ENCODE peak calls at places on chromosomes 2 and 18, in seven cellular contexts. C is mammary epithelial cell, G is body of pancreas, N is endothelial cell of umbilical vein, U is left ventricle myocardium inferior, F is A549, K is tibial artery. Q is an unnamed sample.

GRCh38 chr2:96325884-96326255 is 753 bp downstream of the ITPRIPL1 start:
- DNase-seq in F (no peak), K (peak; percentile 59), U (no peak), G (peak; percentile 14), N (no peak), C (no peak), Q (no peak)

GRCh38 chr2:10900216-10901109 is 11.3 kb upstream of the KCNF1 start:
- DNase-seq in G (peak; percentile 44), U (no peak), F (peak; percentile 75), C (peak; percentile 69), N (no peak), K (peak; percentile 48), Q (no peak)

GRCh38 chr18:68449292-68449691 is 265.6 kb downstream of the TMX3 start:
- DNase-seq in C (peak; percentile 43), U (no peak), G (no peak), N (no peak), F (no peak), K (no peak), Q (no peak)

GRCh38 chr2:180385601-180386201 is 378.6 kb upstream of the CWC22 start:
- DNase-seq in N (peak; percentile 48), G (no peak), F (no peak), K (no peak), C (peak; percentile 55), U (no peak), Q (peak; percentile 78)

GRCh38 chr2:174342600-174343342 is 8.0 kb downstream of the SP9 start:
- DNase-seq in F (no peak), C (no peak), K (no peak), G (no peak), U (no peak), N (peak; percentile 23), Q (peak; percentile 6)

GRCh38 chr2:98809878-98810587 is 79.1 kb upstream of the MGAT4A start:
- DNase-seq in C (no peak), F (no peak), N (no peak), G (no peak), K (no peak), U (no peak), Q (no peak)

GRCh38 chr18:76490701-76491171 is 4.3 kb downstream of the ZNF516 start:
- DNase-seq in N (peak; percentile 24), G (peak; percentile 85), C (peak; percentile 45), K (no peak), U (no peak), F (peak; percentile 13), Q (peak; percentile 65)

GRCh38 chr18:78587096-78587495 is 392.5 kb upstream of the SALL3 start:
- DNase-seq in C (no peak), N (no peak), U (no peak), K (no peak), F (no peak), G (no peak), Q (no peak)

GRCh38 chr2:112229365-112229764 is 25.5 kb downstream of the ZC3H8 start:
- DNase-seq in C (peak; percentile 95), U (no peak), F (no peak), N (peak; percentile 7), K (no peak), G (peak; percentile 86), Q (peak; percentile 14)

GRCh38 chr2:88680916-88681315 is 10.6 kb upstream of the RPIA start:
- DNase-seq in C (no peak), G (peak; percentile 62), K (no peak), N (no peak), U (no peak), F (no peak), Q (no peak)

GRCh38 chr2:179985163-179985820 is 21.8 kb downstream of the CWC22 start:
- DNase-seq in G (no peak), C (no peak), F (no peak), U (no peak), K (no peak), N (no peak), Q (no peak)

GRCh38 chr2:223944166-223944703 is 900 bp downstream of the WDFY1 start:
- DNase-seq in C (peak; percentile 35), N (no peak), U (peak; percentile 28), F (no peak), K (peak; percentile 74), G (peak; percentile 55), Q (peak; percentile 63)

GRCh38 chr18:55376387-55376786 is 211.6 kb downstream of the TCF4 start:
- DNase-seq in N (no peak), G (no peak), U (no peak), F (no peak), C (peak; percentile 28), K (no peak), Q (no peak)

GRCh38 chr18:10239138-10239537 is 215.3 kb upstream of the APCDD1 start:
- DNase-seq in G (peak; percentile 60), K (no peak), F (no peak), U (peak; percentile 38), C (no peak), N (peak; percentile 16), Q (peak; percentile 49)

GRCh38 chr2:239181601-239182471 is 219.0 kb downstream of the HDAC4 start:
- DNase-seq in N (no peak), C (no peak), K (no peak), F (no peak), G (no peak), U (peak; percentile 26), Q (no peak)

DNA sequence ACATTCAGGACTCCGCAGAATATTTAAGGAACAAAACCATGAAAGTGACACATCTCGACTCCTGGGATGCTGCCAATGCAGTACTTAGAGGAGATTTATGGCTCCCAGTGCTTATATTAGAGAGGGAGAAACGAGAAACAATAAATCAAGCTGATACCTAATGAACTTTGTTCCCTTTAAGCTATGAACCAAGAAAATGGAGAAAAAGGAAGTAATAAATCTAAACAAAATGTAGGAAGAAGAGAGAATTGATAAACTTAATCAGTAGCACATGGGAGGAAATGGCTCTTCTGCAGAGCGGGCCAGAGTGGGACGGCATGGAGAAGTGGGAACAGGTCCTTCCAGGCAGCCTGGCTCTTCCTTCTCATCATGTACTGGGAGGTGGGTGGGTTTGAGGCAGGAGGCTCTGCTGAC is 42.7 kb downstream of the NPPC start:
- DNase-seq in N (peak; percentile 33), C (no peak), F (no peak), U (no peak), G (no peak), K (no peak), Q (no peak)
- H3K4me1 ChIP-seq in N (no peaks in the 10 kb centered on the region), C (peaks cover 2% of the 10 kb centered on the region), F (peaks cover 5% of the 10 kb centered on the region), U (no peaks in the 10 kb centered on the region), G (no peaks in the 10 kb centered on the region), K (no peaks in the 10 kb centered on the region), Q (peaks cover 7% of the 10 kb centered on the region)

GRCh38 chr18:79962835-79963657 is 1.4 kb upstream of the HSBP1L1 start:
- DNase-seq in C (no peak), N (no peak), K (no peak), F (no peak), U (no peak), G (no peak), Q (no peak)

GRCh38 chr18:79962311-79962710 is 2.1 kb upstream of the HSBP1L1 start:
- DNase-seq in G (no peak), C (peak; percentile 79), F (no peak), K (no peak), U (no peak), N (no peak), Q (peak; percentile 56)

GRCh38 chr18:79961527-79962291 is 2.7 kb upstream of the HSBP1L1 start:
- DNase-seq in U (no peak), F (no peak), C (peak; percentile 55), K (no peak), N (no peak), G (no peak), Q (peak; percentile 5)

GRCh38 chr18:79958981-79959380 is 5.5 kb upstream of the HSBP1L1 start:
- DNase-seq in G (no peak), C (no peak), U (no peak), N (no peak), K (no peak), F (no peak), Q (no peak)

DNA sequence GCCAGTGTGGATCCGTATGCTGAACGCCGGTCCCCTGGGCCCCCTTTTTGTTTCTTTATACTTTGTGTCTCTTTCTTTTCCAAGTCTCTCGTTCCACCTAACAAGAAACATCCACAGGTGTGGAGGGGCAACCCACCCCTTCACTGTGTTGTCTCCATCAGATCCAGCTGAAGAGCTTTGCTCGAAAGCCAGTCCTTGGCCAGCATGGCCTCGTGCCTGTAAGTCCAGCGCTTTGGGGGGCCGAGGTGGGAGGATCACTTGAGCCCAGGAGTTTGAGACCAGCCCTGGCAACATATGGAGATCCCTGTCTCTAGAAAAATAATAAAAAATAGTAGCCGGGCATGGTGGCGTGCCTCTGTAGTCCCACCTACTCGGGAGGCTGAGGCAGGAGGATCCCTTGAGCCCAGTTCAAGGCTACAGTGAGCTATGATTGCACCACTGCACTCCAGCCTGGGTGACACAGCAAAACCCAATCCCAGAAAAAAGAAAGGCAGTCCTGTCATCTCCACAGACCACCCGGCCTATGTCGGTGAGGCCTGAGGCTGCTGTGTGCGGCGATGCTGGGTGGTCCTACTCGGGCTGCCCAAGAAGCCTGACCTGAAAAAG is 3.4 kb upstream of the HSBP1L1 start:
- DNase-seq in K (no peak), G (no peak), N (no peak), U (no peak), C (no peak), F (no peak), Q (no peak)
- H3K4me1 ChIP-seq in K (no peaks in the 10 kb centered on the region), G (peaks cover 14% of the 10 kb centered on the region), N (peaks cover 12% of the 10 kb centered on the region), U (peaks cover 19% of the 10 kb centered on the region), C (peaks cover 56% of the 10 kb centered on the region), F (peaks cover 7% of the 10 kb centered on the region), Q (peaks cover 21% of the 10 kb centered on the region)

DNA sequence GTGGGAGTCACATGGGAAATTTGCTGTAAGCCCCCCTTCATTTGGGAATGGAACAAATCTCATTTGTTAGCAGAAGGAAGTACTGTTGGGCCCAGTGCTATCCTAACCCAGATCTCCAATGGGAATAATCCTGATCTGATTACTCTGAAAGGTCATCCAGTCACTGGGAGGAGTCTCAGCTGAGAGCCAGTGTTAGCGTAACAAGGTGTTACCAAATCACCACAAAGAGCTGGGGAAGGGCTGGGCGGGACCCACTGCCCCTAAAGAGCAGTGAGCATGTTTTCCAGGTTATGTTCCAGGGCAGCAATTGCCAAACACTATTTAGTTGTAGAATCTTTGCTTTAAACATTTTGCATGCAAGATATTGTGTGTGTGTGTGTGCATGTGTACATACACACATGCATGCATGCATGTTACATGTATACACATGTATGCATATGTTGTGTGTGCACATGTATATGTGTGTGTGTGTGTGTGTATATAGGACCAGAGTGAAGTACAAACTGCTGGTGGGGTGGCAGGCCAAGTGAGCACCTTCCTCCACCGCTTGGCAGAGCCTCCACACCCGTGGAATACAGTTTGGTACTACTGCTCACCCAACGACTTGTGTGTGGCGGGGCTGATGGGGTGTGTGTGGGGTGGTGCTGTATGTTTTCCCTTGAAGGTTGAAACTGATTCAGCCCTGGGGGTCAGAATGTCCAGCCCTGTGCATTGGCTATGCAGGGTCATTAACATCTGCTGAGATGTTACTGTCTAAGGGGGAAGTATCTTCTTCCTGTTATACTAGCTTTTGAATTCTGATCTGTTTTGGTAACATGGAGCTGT is 15.2 kb downstream of the INPP5D start:
- DNase-seq in K (peak; percentile 61), F (no peak), U (no peak), N (no peak), G (no peak), C (no peak), Q (no peak)
- H3K4me1 ChIP-seq in K (no peaks in the 10 kb centered on the region), F (no peaks in the 10 kb centered on the region), U (peaks cover 20% of the 10 kb centered on the region), N (peaks cover 18% of the 10 kb centered on the region), G (peaks cover 8% of the 10 kb centered on the region), C (no peaks in the 10 kb centered on the region), Q (no peaks in the 10 kb centered on the region)

DNA sequence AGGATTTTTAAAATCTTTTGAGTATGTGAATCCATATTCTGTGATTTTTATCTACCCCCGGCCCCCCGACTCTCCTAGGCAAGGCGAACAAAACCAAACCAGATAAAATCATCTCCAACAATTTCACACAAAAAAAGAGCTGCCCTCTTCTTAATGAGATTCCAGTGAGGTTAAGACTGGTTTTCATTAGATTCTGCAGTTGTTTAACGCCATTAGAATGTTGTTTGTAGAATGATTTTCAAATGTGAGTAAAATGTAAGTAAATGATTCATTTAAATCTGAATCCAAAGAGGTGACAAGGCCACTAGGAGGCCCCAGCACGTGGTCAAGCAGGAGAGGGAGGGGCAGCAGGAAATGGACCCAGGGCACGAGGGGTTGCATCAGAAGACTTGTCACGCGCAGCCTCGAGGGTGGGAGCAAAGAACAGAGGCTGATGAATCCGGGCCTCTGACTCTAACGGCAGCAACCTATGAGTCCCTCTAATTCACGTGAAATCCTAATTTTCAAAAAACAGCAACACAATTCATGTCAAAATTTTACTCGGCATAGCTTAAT is 24.3 kb upstream of the KLHL29 start:
- DNase-seq in U (no peak), C (no peak), F (no peak), N (no peak), G (peak; percentile 39), K (no peak), Q (no peak)
- H3K4me1 ChIP-seq in U (no peaks in the 10 kb centered on the region), C (no peaks in the 10 kb centered on the region), F (peaks cover 6% of the 10 kb centered on the region), N (no peaks in the 10 kb centered on the region), G (peaks cover 8% of the 10 kb centered on the region), K (no peaks in the 10 kb centered on the region), Q (no peaks in the 10 kb centered on the region)